ENCODE peak calls at places on chromosomes 12 and 14, in six cellular contexts. Z, I, U, V, N and F are unnamed samples. For H3K4me1, the result is how much of the 10 kb centered on the place peaks cover.

GRCh38 chr12:96497800-96498199 is 8.4 kb downstream of the CFAP54 start:
- DNase-seq in Z (no peak), I (no peak), U (no peak), V (no peak), N (no peak), F (no peak)

GRCh38 chr14:33315721-33316120 is 377.0 kb downstream of the NPAS3 start:
- DNase-seq in Z (no peak), I (no peak), U (no peak), V (no peak), N (no peak), F (no peak)

GRCh38 chr12:93438266-93439050 is 3.3 kb downstream of the UBE2N start:
- DNase-seq in Z (no peak), I (no peak), U (no peak), V (no peak), N (no peak), F (no peak)

GRCh38 chr14:94114589-94115067 is 4.1 kb downstream of the IFI27 start:
- DNase-seq in Z (no peak), I (no peak), U (no peak), V (no peak), N (no peak), F (no peak)

GRCh38 chr12:1319215-1319614 is 275.2 kb downstream of the FBXL14 start:
- DNase-seq in Z (no peak), I (no peak), U (no peak), V (no peak), N (no peak), F (no peak)

GRCh38 chr14:75307700-75308379 is 29.2 kb downstream of the FOS start:
- DNase-seq in Z (peak), I (peak), U (peak), V (peak), N (peak), F (peak)

GRCh38 chr12:3225154-3225795 is 148.1 kb downstream of the TSPAN9 start:
- DNase-seq in Z (no peak), I (no peak), U (peak), V (no peak), N (no peak), F (no peak)

GRCh38 chr14:99516156-99517045 is 35.2 kb downstream of the CCNK start:
- DNase-seq in Z (no peak), I (no peak), U (no peak), V (no peak), N (no peak), F (no peak)

GRCh38 chr12:83818888-83819287 is 1093.7 kb downstream of the SLC6A15 start:
- DNase-seq in Z (no peak), I (no peak), U (no peak), V (no peak), N (no peak), F (no peak)

GRCh38 chr14:24910408-24910986 is 139.4 kb downstream of the STXBP6 start:
- DNase-seq in Z (no peak), I (no peak), U (no peak), V (no peak), N (no peak), F (no peak)

GRCh38 chr12:40028296-40028695 is 77.6 kb downstream of the SLC2A13 start:
- DNase-seq in Z (no peak), I (no peak), U (no peak), V (no peak), N (no peak), F (no peak)

DNA sequence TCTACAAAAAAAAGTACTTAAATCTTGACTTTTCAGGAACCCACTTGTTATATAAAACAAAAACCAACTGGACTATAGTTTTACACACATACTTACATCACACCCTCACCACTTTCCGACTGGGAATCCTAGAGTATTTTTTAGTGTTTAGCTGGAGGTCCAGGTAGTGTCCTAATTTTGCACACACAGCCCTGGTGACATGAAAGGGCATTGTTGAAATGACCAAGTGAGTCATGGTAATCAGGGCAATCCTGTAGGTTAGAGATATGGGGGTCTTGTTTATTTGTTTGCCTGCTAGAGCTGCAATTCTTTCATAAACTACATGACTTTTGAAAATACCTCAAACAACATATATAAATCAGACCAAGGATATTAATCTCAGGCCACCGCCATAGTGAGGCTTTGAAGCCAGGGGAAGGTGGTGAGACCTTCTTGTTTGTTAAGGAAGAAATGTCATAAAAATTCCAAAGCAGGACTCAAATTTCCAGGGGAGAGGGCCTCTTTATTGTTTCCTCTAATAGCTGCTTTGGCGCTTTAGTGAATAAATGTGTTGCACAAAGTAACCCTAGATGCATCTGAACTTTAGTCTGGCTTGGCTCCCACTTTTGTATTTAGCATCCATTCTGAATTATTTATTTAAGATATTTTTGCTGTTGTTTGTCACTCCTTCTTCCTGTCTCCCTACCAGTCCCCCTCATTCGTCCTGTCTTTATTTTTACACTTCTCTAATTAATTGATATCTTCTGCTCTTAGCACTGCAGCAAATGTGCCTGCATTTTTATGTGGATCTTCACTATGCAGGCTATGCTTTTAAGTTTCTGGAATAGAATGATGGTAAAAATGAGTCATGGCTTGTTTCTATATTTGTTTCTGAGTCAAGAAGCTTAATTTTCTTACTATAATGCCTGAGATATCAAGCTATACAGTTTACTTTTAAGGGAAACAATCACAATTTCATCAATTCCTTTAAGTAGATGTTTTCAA is 430.2 kb downstream of the RAD51B start:
- DNase-seq in Z (no peak), I (no peak), U (no peak), V (no peak), N (no peak), F (no peak)
- H3K4me1 ChIP-seq in Z (under half), I (half or more), U (half or more), V (under half), N (half or more), F (under half)

GRCh38 chr14:103700753-103701490 is 14.3 kb downstream of the XRCC3 start:
- DNase-seq in Z (no peak), I (no peak), U (peak), V (no peak), N (no peak), F (no peak)
- H3K4me1 ChIP-seq in Z (under half), I (under half), U (under half), V (under half), N (under half), F (under half)

GRCh38 chr14:52876806-52877205 is 74.0 kb downstream of the FERMT2 start:
- DNase-seq in Z (no peak), I (no peak), U (no peak), V (no peak), N (no peak), F (no peak)

GRCh38 chr14:52875707-52876106 is 75.1 kb downstream of the FERMT2 start:
- DNase-seq in Z (no peak), I (no peak), U (no peak), V (no peak), N (no peak), F (no peak)

GRCh38 chr14:52874389-52874788 is 76.5 kb downstream of the FERMT2 start:
- DNase-seq in Z (no peak), I (no peak), U (no peak), V (no peak), N (no peak), F (no peak)

GRCh38 chr14:52877628-52878027 is 73.2 kb downstream of the FERMT2 start:
- DNase-seq in Z (no peak), I (no peak), U (no peak), V (no peak), N (no peak), F (no peak)

DNA sequence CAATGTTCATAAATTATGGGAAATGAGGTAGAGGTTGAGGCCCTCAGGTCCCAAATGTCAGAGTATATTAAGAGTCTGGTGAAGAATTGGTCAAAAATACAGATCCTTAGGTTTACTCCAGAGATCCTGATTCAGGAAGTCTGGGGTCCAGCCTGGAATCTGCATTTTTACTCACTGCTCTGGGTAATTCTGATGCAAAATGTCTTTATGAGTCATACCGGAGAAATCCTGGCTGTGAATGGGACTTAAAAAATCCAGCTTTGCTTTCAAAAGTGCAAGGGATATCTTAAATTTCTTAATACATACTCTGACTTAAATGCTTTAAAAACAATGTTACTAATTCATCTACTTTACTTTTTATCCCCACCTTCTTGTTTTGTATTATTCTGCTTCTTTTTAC is 74.5 kb downstream of the FERMT2 start:
- DNase-seq in Z (no peak), I (no peak), U (no peak), V (no peak), N (no peak), F (no peak)
- H3K4me1 ChIP-seq in Z (under half), I (under half), U (under half), V (under half), N (under half), F (under half)

GRCh38 chr12:48000878-48001321 is 3.4 kb downstream of the COL2A1 start:
- DNase-seq in Z (no peak), I (no peak), U (no peak), V (no peak), N (peak), F (no peak)
- H3K4me1 ChIP-seq in Z (under half), I (under half), U (under half), V (under half), N (under half), F (under half)

DNA sequence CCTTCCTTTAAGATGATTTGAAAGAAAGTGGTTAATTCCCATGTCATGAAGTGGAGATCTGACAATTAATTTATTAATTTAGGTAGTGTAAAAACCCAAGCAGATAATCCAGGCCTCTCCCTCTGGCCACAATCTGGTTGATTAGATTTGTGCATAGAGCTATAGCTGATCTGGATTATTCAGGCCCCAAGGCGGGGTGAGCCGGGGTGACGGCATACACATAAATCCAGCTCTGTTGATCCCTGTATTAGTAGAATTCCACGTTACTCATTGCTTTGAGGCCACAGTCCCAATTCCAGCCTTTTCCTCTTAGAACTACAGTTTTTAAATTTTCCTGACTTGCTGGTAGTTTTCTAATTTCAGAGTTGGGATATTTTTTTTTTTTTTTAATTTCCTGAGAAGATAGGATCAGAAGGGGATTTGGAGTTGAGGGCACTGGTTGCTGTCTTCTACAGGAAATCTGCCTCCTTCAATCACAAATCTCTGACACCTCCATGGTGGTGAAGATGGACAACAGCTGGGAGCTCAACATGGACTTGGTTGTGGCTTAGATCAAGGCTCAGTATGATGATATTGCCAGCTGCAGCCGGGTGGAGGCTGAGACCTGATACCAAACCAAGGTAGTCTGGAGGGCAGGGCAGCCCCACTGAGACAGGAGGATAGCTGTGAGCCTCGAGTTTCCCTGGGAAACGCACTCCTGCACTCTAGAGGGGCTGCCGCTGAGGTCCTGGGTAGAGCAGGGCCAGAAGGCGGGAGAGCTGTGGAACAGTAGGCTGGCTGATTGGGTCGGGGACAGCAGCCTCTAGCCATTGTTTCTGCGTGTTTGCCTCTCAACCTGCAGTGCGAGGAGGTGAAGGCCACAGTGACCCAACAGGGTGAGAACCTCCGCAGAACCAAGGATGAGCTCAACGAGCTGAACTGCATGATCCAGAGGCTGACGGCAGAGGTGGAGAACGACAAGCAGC is 19.5 kb downstream of the KRT85 start:
- DNase-seq in Z (no peak), I (no peak), U (no peak), V (no peak), N (no peak), F (no peak)
- H3K4me1 ChIP-seq in Z (under half), I (under half), U (under half), V (under half), N (under half), F (under half)